ENCODE peak calls at places on chromosomes 2 and 18, in eight cellular contexts. J, U, M, T, V, R, H and E are unnamed samples.

GRCh38 chr2:179850188-179850587 is 11.2 kb downstream of the ZNF385B start:
- DNase-seq in J (no peak), V (no peak), T (no peak), U (no peak), H (peak), M (no peak), R (no peak), E (peak)

GRCh38 chr2:143716527-143716926 is 587.3 kb downstream of the ARHGAP15 start:
- DNase-seq in T (no peak), H (no peak), R (no peak), V (no peak), J (no peak), M (no peak), U (no peak), E (no peak)

GRCh38 chr18:47490882-47491281 is 239.4 kb upstream of the SKOR2 start:
- DNase-seq in U (no peak), J (no peak), R (peak), H (no peak), V (no peak), M (no peak), T (no peak), E (no peak)

GRCh38 chr2:67670704-67671300 is 273.7 kb downstream of the ETAA1 start:
- DNase-seq in T (no peak), V (no peak), U (no peak), J (no peak), M (no peak), R (no peak), H (peak), E (no peak)

GRCh38 chr2:201546576-201546975 is 95.0 kb downstream of the STRADB start:
- DNase-seq in V (no peak), J (no peak), M (no peak), T (no peak), U (no peak), R (no peak), H (no peak), E (no peak)

GRCh38 chr2:15931950-15932349 is 8.4 kb upstream of the MYCN start:
- DNase-seq in J (no peak), R (no peak), H (no peak), U (no peak), M (no peak), T (no peak), V (no peak), E (no peak)

GRCh38 chr2:33022989-33023731 is 76.4 kb downstream of the LTBP1 start:
- DNase-seq in R (no peak), U (no peak), T (no peak), J (no peak), M (no peak), V (no peak), H (peak), E (peak)

GRCh38 chr2:28956415-28956826 is 24.7 kb upstream of the TOGARAM2 start:
- DNase-seq in M (no peak), R (peak), T (peak), H (peak), J (no peak), U (peak), V (no peak), E (peak)

GRCh38 chr2:109238580-109238979 is 109.6 kb downstream of the SH3RF3 start:
- DNase-seq in T (no peak), M (peak), J (peak), R (no peak), V (peak), H (no peak), U (no peak), E (peak)

GRCh38 chr18:41982942-41983660 is 28.1 kb downstream of the PIK3C3 start:
- DNase-seq in M (no peak), U (no peak), T (no peak), R (no peak), H (no peak), J (no peak), V (no peak), E (peak)

GRCh38 chr2:164810843-164811242 is 30.8 kb downstream of the COBLL1 start:
- DNase-seq in H (no peak), J (no peak), V (no peak), T (no peak), U (no peak), M (no peak), R (no peak), E (no peak)

GRCh38 chr18:35581555-35582309 is at the start of gene GALNT1:
- DNase-seq in M (peak), H (peak), V (peak), U (peak), T (no peak), J (peak), R (peak), E (no peak)
- H3K27ac ChIP-seq in M (peak), H (peak), V (peak), U (peak), T (no peak), J (peak), R (peak), E (peak)

GRCh38 chr18:36662000-36662399 is 166.8 kb downstream of the TPGS2 start:
- DNase-seq in M (no peak), U (peak), T (peak), R (peak), J (no peak), H (peak), V (no peak), E (no peak)
- TF ChIP-seq CTCF in M (no peak), U (peak), T (peak), R (peak), J (no peak), H (peak), V (no peak), E (no peak)

GRCh38 chr2:30283931-30284565 is 52.7 kb downstream of the LBH start:
- DNase-seq in H (no peak), M (no peak), J (no peak), V (no peak), T (no peak), U (peak), R (no peak), E (no peak)
- H3K27ac ChIP-seq in H (no peak), M (peak), J (no peak), V (no peak), T (no peak), U (no peak), R (no peak), E (no peak)

GRCh38 chr2:24881623-24882022 is 38.4 kb downstream of the ADCY3 start:
- DNase-seq in H (no peak), T (no peak), J (no peak), V (no peak), U (no peak), M (no peak), R (no peak), E (no peak)
- TF ChIP-seq CTCF in H (no peak), T (peak), J (no peak), V (no peak), U (peak), M (no peak), R (peak), E (no peak)

GRCh38 chr2:237315881-237316225 is 98.1 kb downstream of the COL6A3 start:
- DNase-seq in J (no peak), T (no peak), M (no peak), R (no peak), U (no peak), H (peak), V (no peak), E (no peak)
- H3K27ac ChIP-seq in J (peak), T (no peak), M (peak), R (no peak), U (no peak), H (peak), V (peak), E (no peak)

GRCh38 chr18:3447895-3448844 is 1.8 kb upstream of the TGIF1 start:
- DNase-seq in U (peak), R (peak), V (peak), M (peak), T (peak), J (peak), H (peak), E (peak)
- TF ChIP-seq CTCF in U (no peak), R (no peak), V (no peak), M (peak), T (no peak), J (no peak), H (peak), E (peak)

GRCh38 chr2:217467331-217467730 is 535.5 kb downstream of the TNS1 start:
- DNase-seq in R (no peak), J (no peak), T (no peak), U (no peak), M (no peak), V (no peak), H (no peak), E (no peak)
- H3K27ac ChIP-seq in R (no peak), J (no peak), T (no peak), U (no peak), M (no peak), V (no peak), H (no peak), E (no peak)

GRCh38 chr2:68714866-68715265 is 19.7 kb upstream of the ARHGAP25 start:
- DNase-seq in M (peak), T (no peak), R (no peak), V (peak), H (no peak), J (peak), U (no peak), E (no peak)

GRCh38 chr2:68716948-68717661 is 17.5 kb upstream of the ARHGAP25 start:
- DNase-seq in U (no peak), M (no peak), H (no peak), J (no peak), T (no peak), V (no peak), R (no peak), E (no peak)

GRCh38 chr2:68719912-68720311 is 14.7 kb upstream of the ARHGAP25 start:
- DNase-seq in M (no peak), V (no peak), R (no peak), T (no peak), J (no peak), H (no peak), U (no peak), E (no peak)

GRCh38 chr2:68716539-68716938 is 18.1 kb upstream of the ARHGAP25 start:
- DNase-seq in R (no peak), U (no peak), J (no peak), M (no peak), T (no peak), V (no peak), H (no peak), E (no peak)

GRCh38 chr2:68715353-68716041 is 19.1 kb upstream of the ARHGAP25 start:
- DNase-seq in T (peak), M (no peak), H (peak), J (peak), V (peak), R (peak), U (peak), E (peak)
- TF ChIP-seq CTCF in T (peak), M (peak), H (peak), J (peak), V (peak), R (peak), U (peak), E (peak)